ENCODE peak calls at places on chromosomes 4 and X, in four cellular contexts. One of them, this sample, is unnamed.

GRCh38 chr4:10239982-10240654 is 123.5 kb upstream of the WDR1 start:
- DNase-seq in IMR-90: no peak
- DNase-seq in K562: peak; percentile 78
- DNase-seq in A549: no peak
- DNase-seq in this sample: no peak

GRCh38 chr4:182556576-182556975 is 313.4 kb downstream of the TENM3 start:
- DNase-seq in A549: no peak
- DNase-seq in IMR-90: peak; percentile 82
- DNase-seq in K562: no peak
- DNase-seq in this sample: no peak

GRCh38 chrX:6440647-6441046 is 94.3 kb downstream of the VCX3A start:
- DNase-seq in A549: no peak
- DNase-seq in IMR-90: no peak
- DNase-seq in K562: no peak
- DNase-seq in this sample: no peak

GRCh38 chr4:42123071-42123644 is 29.3 kb downstream of the BEND4 start:
- DNase-seq in IMR-90: no peak
- DNase-seq in K562: no peak
- DNase-seq in A549: no peak
- DNase-seq in this sample: no peak

GRCh38 chrX:65581661-65582339 is 47.2 kb upstream of the LAS1L start:
- DNase-seq in K562: peak; percentile 53
- DNase-seq in IMR-90: peak; percentile 61
- DNase-seq in A549: peak; percentile 59
- DNase-seq in this sample: peak; percentile 26

GRCh38 chrX:46630141-46630540 is 56.6 kb downstream of the CHST7 start:
- DNase-seq in K562: no peak
- DNase-seq in IMR-90: peak; percentile 64
- DNase-seq in A549: no peak
- DNase-seq in this sample: no peak

GRCh38 chr4:181659202-181659601 is 584.0 kb upstream of the TENM3 start:
- DNase-seq in IMR-90: no peak
- DNase-seq in K562: no peak
- DNase-seq in A549: no peak
- DNase-seq in this sample: no peak

GRCh38 chrX:119753639-119754257 is 4.6 kb upstream of the SOWAHD start:
- DNase-seq in IMR-90: peak; percentile 24
- DNase-seq in K562: peak; percentile 39
- DNase-seq in A549: no peak
- DNase-seq in this sample: peak; percentile 25

GRCh38 chr4:142278171-142278570 is 567.9 kb downstream of the INPP4B start:
- DNase-seq in A549: no peak
- DNase-seq in K562: no peak
- DNase-seq in IMR-90: peak; percentile 55
- DNase-seq in this sample: no peak

GRCh38 chr4:288891-289290 is 16.4 kb downstream of the ZNF732 start:
- DNase-seq in K562: no peak
- DNase-seq in IMR-90: no peak
- DNase-seq in A549: no peak
- DNase-seq in this sample: no peak

GRCh38 chr4:17285747-17286146 is 226.1 kb downstream of the QDPR start:
- DNase-seq in K562: no peak
- DNase-seq in A549: no peak
- DNase-seq in IMR-90: no peak
- DNase-seq in this sample: no peak

GRCh38 chrX:24485976-24486680 is 21.0 kb downstream of the PDK3 start:
- DNase-seq in IMR-90: no peak
- DNase-seq in K562: no peak
- DNase-seq in A549: peak; percentile 19
- DNase-seq in this sample: peak; percentile 7

GRCh38 chr4:167000141-167000852 is 234.0 kb downstream of the SPOCK3 start:
- DNase-seq in K562: no peak
- DNase-seq in IMR-90: no peak
- DNase-seq in A549: no peak
- DNase-seq in this sample: no peak

GRCh38 chr4:100736651-100737450 is 219.0 kb upstream of the EMCN start:
- DNase-seq in A549: no peak
- DNase-seq in K562: no peak
- DNase-seq in IMR-90: peak; percentile 65
- DNase-seq in this sample: no peak

GRCh38 chr4:81562093-81562492 is 90.4 kb upstream of the RASGEF1B start:
- DNase-seq in A549: no peak
- DNase-seq in K562: no peak
- DNase-seq in IMR-90: no peak
- DNase-seq in this sample: no peak

GRCh38 chrX:29090811-29091210 is 503.6 kb downstream of the IL1RAPL1 start:
- DNase-seq in A549: no peak
- DNase-seq in IMR-90: peak; percentile 29
- DNase-seq in K562: no peak
- DNase-seq in this sample: no peak

GRCh38 chrX:14356401-14356800 is 172.9 kb upstream of the GLRA2 start:
- DNase-seq in K562: no peak
- DNase-seq in A549: no peak
- DNase-seq in IMR-90: no peak
- DNase-seq in this sample: no peak

GRCh38 chr4:94897023-94897422 is 139.3 kb downstream of the BMPR1B start:
- DNase-seq in A549: no peak
- DNase-seq in K562: peak; percentile 5
- DNase-seq in IMR-90: no peak
- DNase-seq in this sample: peak; percentile 76

GRCh38 chr4:47882228-47882627 is 32.2 kb downstream of the NFXL1 start:
- DNase-seq in K562: no peak
- DNase-seq in A549: no peak
- DNase-seq in IMR-90: peak; percentile 33
- DNase-seq in this sample: peak; percentile 30

GRCh38 chrX:4179031-4179430 is 465.6 kb upstream of the PRKX start:
- DNase-seq in K562: no peak
- DNase-seq in IMR-90: no peak
- DNase-seq in A549: no peak
- DNase-seq in this sample: no peak

GRCh38 chrX:49627030-49627777 is 28.4 kb downstream of the GAGE1 start:
- DNase-seq in IMR-90: no peak
- DNase-seq in A549: peak; percentile 34
- DNase-seq in K562: peak; percentile 65
- DNase-seq in this sample: peak; percentile 6

GRCh38 chr4:30763337-30763736 is 43.2 kb downstream of the PCDH7 start:
- DNase-seq in K562: no peak
- DNase-seq in IMR-90: peak; percentile 80
- DNase-seq in A549: no peak
- DNase-seq in this sample: no peak

GRCh38 chr4:107034091-107034698 is 1.9 kb downstream of the DKK2 start:
- DNase-seq in K562: no peak
- DNase-seq in IMR-90: no peak
- DNase-seq in A549: no peak
- DNase-seq in this sample: peak; percentile 16

GRCh38 chr4:907103-907400 is 25.1 kb downstream of the GAK start:
- DNase-seq in IMR-90: no peak
- DNase-seq in A549: no peak
- DNase-seq in K562: no peak
- DNase-seq in this sample: no peak

GRCh38 chr4:57109847-57110634 is at the start of gene IGFBP7:
- DNase-seq in A549: no peak
- DNase-seq in IMR-90: no peak
- DNase-seq in K562: peak; percentile 55
- DNase-seq in this sample: no peak

GRCh38 chr4:95122001-95122400 is 364.2 kb downstream of the BMPR1B start:
- DNase-seq in K562: no peak
- DNase-seq in A549: no peak
- DNase-seq in IMR-90: no peak
- DNase-seq in this sample: no peak

GRCh38 chrX:10901290-10901633 is 209.9 kb upstream of the HCCS start:
- DNase-seq in IMR-90: peak; percentile 7
- DNase-seq in A549: no peak
- DNase-seq in K562: no peak
- DNase-seq in this sample: no peak

GRCh38 chr4:150325872-150326271 is 247.6 kb downstream of the DCLK2 start:
- DNase-seq in IMR-90: no peak
- DNase-seq in K562: no peak
- DNase-seq in A549: no peak
- DNase-seq in this sample: no peak

GRCh38 chr4:54228064-54228527 is 997 bp upstream of the PDGFRA start:
- DNase-seq in K562: peak; percentile 60
- DNase-seq in IMR-90: peak; percentile 82
- DNase-seq in A549: peak; percentile 60
- DNase-seq in this sample: peak; percentile 5

GRCh38 chr4:147617841-147618421 is 734 bp downstream of the TMEM184C start:
- DNase-seq in IMR-90: no peak
- DNase-seq in K562: no peak
- DNase-seq in A549: peak; percentile 9
- DNase-seq in this sample: no peak

GRCh38 chr4:164648151-164648848 is 105.6 kb upstream of the SMIM31 start:
- DNase-seq in K562: no peak
- DNase-seq in IMR-90: no peak
- DNase-seq in A549: no peak
- DNase-seq in this sample: no peak

GRCh38 chrX:110671068-110671803 is 124.4 kb downstream of the CHRDL1 start:
- DNase-seq in K562: no peak
- DNase-seq in A549: no peak
- DNase-seq in IMR-90: no peak
- DNase-seq in this sample: no peak

GRCh38 chrX:123731987-123732678 is 719 bp downstream of the THOC2 start:
- DNase-seq in IMR-90: peak; percentile 10
- DNase-seq in K562: peak; percentile 17
- DNase-seq in A549: peak; percentile 27
- DNase-seq in this sample: no peak

GRCh38 chr4:89056953-89057398 is at the start of gene FAM13A:
- DNase-seq in IMR-90: peak; percentile 97
- DNase-seq in A549: peak; percentile 41
- DNase-seq in K562: peak; percentile 77
- DNase-seq in this sample: peak; percentile 12

DNA sequence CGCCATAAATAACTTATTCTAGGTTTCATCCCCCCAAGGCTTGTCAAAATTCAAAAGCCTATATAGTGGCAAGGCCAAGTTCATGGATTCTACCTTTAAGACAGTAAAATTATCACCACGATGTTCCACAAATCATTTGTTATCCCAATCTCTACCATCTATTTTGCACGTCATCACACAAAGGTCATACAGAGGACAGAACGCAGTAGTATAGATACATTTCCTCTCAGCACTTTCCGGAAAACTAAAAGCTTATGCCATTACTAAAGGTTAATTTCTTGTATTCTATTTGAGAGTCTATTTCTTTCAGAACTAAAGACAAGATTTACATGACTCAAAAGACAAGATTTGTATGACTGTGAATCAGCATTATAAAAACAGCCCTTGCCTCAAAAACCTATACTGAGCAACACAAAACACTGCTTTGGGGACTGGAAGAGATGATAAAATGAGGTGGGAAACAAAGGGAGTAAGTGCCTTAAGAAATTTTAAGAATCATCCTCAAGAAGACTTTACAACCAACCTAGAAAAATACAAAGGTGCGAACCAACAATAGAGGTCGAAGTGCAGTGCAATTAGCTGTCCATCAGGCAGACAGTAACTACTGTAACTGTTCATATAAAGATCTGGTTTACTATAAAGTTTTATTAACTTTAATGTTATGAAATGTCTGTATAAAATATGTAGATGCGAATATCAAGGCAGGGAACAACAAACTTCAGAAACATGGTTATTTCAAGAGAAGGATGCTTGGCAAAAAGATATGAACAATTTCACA is 7.6 kb downstream of the UBE2D3 start:
- DNase-seq in A549: no peak
- DNase-seq in K562: no peak
- DNase-seq in IMR-90: peak; percentile 30
- DNase-seq in this sample: no peak
- TF ChIP-seq SMC3 in A549: no peak
- TF ChIP-seq SMC3 in K562: no peak
- TF ChIP-seq SMC3 in IMR-90: no peak
- TF ChIP-seq SMC3 in this sample: no peak

GRCh38 chrX:68930576-68931317 is 101.9 kb downstream of the EFNB1 start:
- DNase-seq in K562: no peak
- DNase-seq in A549: no peak
- DNase-seq in IMR-90: no peak
- DNase-seq in this sample: no peak
- TF ChIP-seq RFX5 in K562: no peak
- TF ChIP-seq RFX5 in A549: no peak
- TF ChIP-seq RFX5 in IMR-90: no peak
- TF ChIP-seq RFX5 in this sample: no peak

GRCh38 chrX:129523076-129524055 is at the start of gene SMARCA1:
- DNase-seq in A549: peak; percentile 67
- DNase-seq in IMR-90: peak; percentile 63
- DNase-seq in K562: peak; percentile 20
- DNase-seq in this sample: peak; percentile 65
- TF ChIP-seq MAFK in A549: no peak
- TF ChIP-seq MAFK in IMR-90: no peak
- TF ChIP-seq MAFK in K562: no peak
- TF ChIP-seq MAFK in this sample: no peak

GRCh38 chrX:133813991-133814390 is 171.4 kb downstream of the GPC3 start:
- DNase-seq in IMR-90: no peak
- DNase-seq in K562: no peak
- DNase-seq in A549: no peak
- DNase-seq in this sample: no peak
- TF ChIP-seq SMC3 in IMR-90: no peak
- TF ChIP-seq SMC3 in K562: no peak
- TF ChIP-seq SMC3 in A549: no peak
- TF ChIP-seq SMC3 in this sample: no peak

GRCh38 chr4:14336656-14337055 is 665.6 kb upstream of the CPEB2 start:
- DNase-seq in K562: no peak
- DNase-seq in IMR-90: no peak
- DNase-seq in A549: no peak
- DNase-seq in this sample: no peak
- TF ChIP-seq RFX5 in K562: no peak
- TF ChIP-seq RFX5 in IMR-90: no peak
- TF ChIP-seq RFX5 in A549: no peak
- TF ChIP-seq RFX5 in this sample: no peak

DNA sequence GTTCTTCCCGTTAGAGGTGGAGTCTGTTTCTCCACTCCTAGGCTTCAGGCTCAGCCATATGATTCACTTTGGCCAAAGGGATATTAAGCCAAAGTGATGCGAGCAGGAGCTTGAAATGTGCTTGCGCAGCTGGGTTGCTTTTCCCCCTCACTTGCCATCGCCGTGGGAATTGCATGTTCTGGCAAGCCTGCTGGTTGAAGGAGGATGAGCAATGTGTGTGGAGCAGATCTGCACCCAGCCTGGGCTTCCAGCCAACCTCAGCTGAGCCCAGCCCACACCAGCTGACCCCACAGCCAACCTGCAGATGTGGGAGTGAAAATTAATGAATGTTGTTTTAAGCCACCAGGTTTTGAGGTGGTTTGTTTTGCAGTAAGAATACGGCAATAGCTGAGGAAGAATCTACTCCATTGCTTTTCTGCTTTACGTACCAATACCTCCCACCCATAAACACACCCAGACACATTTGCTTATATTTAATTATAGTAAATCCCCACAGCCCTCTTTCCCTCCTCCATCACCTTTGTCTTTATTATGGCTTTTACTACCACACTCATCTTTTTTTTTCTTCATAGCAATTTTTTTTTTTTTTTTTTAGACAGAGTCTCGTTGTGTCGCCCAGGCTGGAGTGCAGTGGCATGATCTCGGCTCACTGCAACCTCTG is 132.8 kb upstream of the FUNDC1 start:
- DNase-seq in A549: peak; percentile 26
- DNase-seq in K562: peak; percentile 9
- DNase-seq in IMR-90: peak; percentile 91
- DNase-seq in this sample: no peak
- TF ChIP-seq MAFK in A549: no peak
- TF ChIP-seq MAFK in K562: no peak
- TF ChIP-seq MAFK in IMR-90: no peak
- TF ChIP-seq MAFK in this sample: no peak

GRCh38 chr4:82918091-82918490 is 17.6 kb downstream of the THAP9 start:
- DNase-seq in K562: no peak
- DNase-seq in A549: no peak
- DNase-seq in IMR-90: no peak
- DNase-seq in this sample: no peak
- TF ChIP-seq SMC3 in K562: no peak
- TF ChIP-seq SMC3 in A549: no peak
- TF ChIP-seq SMC3 in IMR-90: no peak
- TF ChIP-seq SMC3 in this sample: no peak